ENCODE peak calls at places on chromosomes 6 and 20, in eight cellular contexts. B is sigmoid colon, J is stomach, E is upper lobe of left lung, R is GM12878, M is K562, C is H1, W is suprapubic skin. Y is an unnamed sample.
A peak's percentile ranks its signal among the peaks of the same experiment; 100 is the strongest.

GRCh38 chr6:105900120-105900937 is 185.8 kb upstream of the PRDM1 start:
- DNase-seq in M (no peak), B (no peak), W (no peak), C (no peak), E (no peak), J (no peak), R (no peak), Y (no peak)

GRCh38 chr6:24440897-24441598 is 38.3 kb downstream of the MRS2 start:
- DNase-seq in W (no peak), E (no peak), M (no peak), B (no peak), R (no peak), J (no peak), C (no peak), Y (no peak)

GRCh38 chr6:54916858-54917257 is 70.3 kb downstream of the FAM83B start:
- DNase-seq in W (no peak), M (no peak), C (no peak), E (no peak), B (no peak), R (no peak), J (no peak), Y (no peak)

GRCh38 chr20:39874049-39874893 is 814.8 kb downstream of the MAFB start:
- DNase-seq in J (peak; percentile 57), C (peak; percentile 88), M (peak; percentile 44), E (no peak), W (peak; percentile 82), R (peak; percentile 60), B (peak; percentile 82), Y (peak; percentile 72)

GRCh38 chr6:130158061-130158460 is 64.7 kb downstream of the SAMD3 start:
- DNase-seq in B (no peak), C (no peak), W (no peak), M (no peak), J (no peak), E (no peak), R (no peak), Y (no peak)

GRCh38 chr6:100620085-100620484 is 155.4 kb upstream of the SIM1 start:
- DNase-seq in R (no peak), J (no peak), E (no peak), M (no peak), C (no peak), B (no peak), W (no peak), Y (no peak)

GRCh38 chr20:19649041-19649440 is 109.0 kb upstream of the RIN2 start:
- DNase-seq in M (no peak), C (no peak), W (no peak), B (no peak), J (no peak), E (no peak), R (no peak), Y (no peak)

GRCh38 chr6:73713426-73714147 is 17.6 kb downstream of the CD109 start:
- DNase-seq in J (no peak), M (no peak), W (no peak), C (no peak), B (no peak), E (no peak), R (no peak), Y (no peak)

GRCh38 chr6:7050911-7051779 is 56.6 kb upstream of the RREB1 start:
- DNase-seq in B (peak; percentile 69), E (peak; percentile 81), W (peak; percentile 78), R (no peak), M (no peak), J (peak; percentile 75), C (peak; percentile 81), Y (peak; percentile 87)

GRCh38 chr6:42572523-42572922 is 8.7 kb downstream of the UBR2 start:
- DNase-seq in B (no peak), C (no peak), J (no peak), R (peak; percentile 87), W (no peak), E (no peak), M (no peak), Y (no peak)

GRCh38 chr6:154187714-154188113 is 148.7 kb downstream of the OPRM1 start:
- DNase-seq in W (no peak), C (no peak), R (no peak), M (no peak), B (no peak), E (no peak), J (no peak), Y (no peak)

GRCh38 chr6:33073431-33073871 is at the start of gene HLA-DPA1:
- DNase-seq in R (peak; percentile 97), E (no peak), M (no peak), J (peak; percentile 63), B (no peak), W (no peak), C (no peak), Y (peak; percentile 64)

GRCh38 chr6:16729183-16729696 is 32.0 kb downstream of the ATXN1 start:
- DNase-seq in R (no peak), W (no peak), C (no peak), E (no peak), B (no peak), J (no peak), M (no peak), Y (no peak)

GRCh38 chr6:104599821-104600658 is 259.7 kb downstream of the HACE1 start:
- DNase-seq in J (no peak), B (no peak), C (no peak), M (no peak), W (no peak), E (no peak), R (no peak), Y (no peak)

GRCh38 chr6:31765910-31766794 is 3.7 kb downstream of the SAPCD1 start:
- DNase-seq in C (peak; percentile 78), R (no peak), M (no peak), B (no peak), W (no peak), E (peak; percentile 84), J (no peak), Y (no peak)

GRCh38 chr20:59217794-59218193 is 54.2 kb downstream of the ZNF831 start:
- DNase-seq in B (no peak), R (no peak), J (no peak), W (no peak), M (no peak), E (no peak), C (no peak), Y (no peak)

GRCh38 chr6:11618533-11618932 is 81.0 kb downstream of the TMEM170B start:
- DNase-seq in C (no peak), R (peak; percentile 13), J (no peak), B (no peak), W (no peak), M (no peak), E (no peak), Y (no peak)

GRCh38 chr20:50567860-50568548 is 57.8 kb downstream of the PTPN1 start:
- DNase-seq in B (no peak), J (no peak), M (no peak), R (no peak), W (peak; percentile 63), C (no peak), E (no peak), Y (no peak)

GRCh38 chr20:32762754-32763201 is 593 bp downstream of the DNMT3B start:
- DNase-seq in J (no peak), E (no peak), M (no peak), R (no peak), B (no peak), W (no peak), C (no peak), Y (no peak)

GRCh38 chr6:158039571-158040050 is 57.9 kb downstream of the SYNJ2 start:
- DNase-seq in M (no peak), E (no peak), W (no peak), C (no peak), J (no peak), R (no peak), B (peak; percentile 68), Y (no peak)
- TF ChIP-seq EP300 in M (no peak), E (no peak), W (no peak), C (no peak), J (no peak), R (no peak), B (no peak), Y (no peak)

GRCh38 chr6:75204959-75205775 is 686 bp downstream of the COL12A1 start:
- DNase-seq in J (no peak), M (no peak), B (peak; percentile 88), C (peak; percentile 74), W (peak; percentile 82), R (no peak), E (peak; percentile 87), Y (peak; percentile 39)

GRCh38 chr6:75204222-75204958 is 1.5 kb downstream of the COL12A1 start:
- DNase-seq in J (peak; percentile 69), C (peak; percentile 75), W (peak; percentile 85), B (peak; percentile 93), E (no peak), R (no peak), M (peak; percentile 31), Y (peak; percentile 72)

GRCh38 chr6:75206338-75207210 is 721 bp upstream of the COL12A1 start:
- DNase-seq in C (peak; percentile 66), E (peak; percentile 72), B (peak; percentile 79), J (no peak), M (no peak), W (no peak), R (no peak), Y (no peak)

GRCh38 chr6:75207211-75207984 is 1.5 kb upstream of the COL12A1 start:
- DNase-seq in R (no peak), E (peak; percentile 62), C (peak; percentile 71), W (no peak), J (no peak), M (no peak), B (peak; percentile 69), Y (no peak)

GRCh38 chr6:75205776-75206334 is at the start of gene COL12A1:
- DNase-seq in B (peak; percentile 99), C (peak; percentile 86), E (peak; percentile 94), R (no peak), M (no peak), J (peak; percentile 80), W (peak; percentile 97), Y (peak; percentile 83)
- TF ChIP-seq POLR2AphosphoS5 in B (peak; percentile 77), C (no peak), E (peak; percentile 43), R (no peak), M (no peak), J (peak; percentile 58), W (peak; percentile 63), Y (peak; percentile 63)

DNA sequence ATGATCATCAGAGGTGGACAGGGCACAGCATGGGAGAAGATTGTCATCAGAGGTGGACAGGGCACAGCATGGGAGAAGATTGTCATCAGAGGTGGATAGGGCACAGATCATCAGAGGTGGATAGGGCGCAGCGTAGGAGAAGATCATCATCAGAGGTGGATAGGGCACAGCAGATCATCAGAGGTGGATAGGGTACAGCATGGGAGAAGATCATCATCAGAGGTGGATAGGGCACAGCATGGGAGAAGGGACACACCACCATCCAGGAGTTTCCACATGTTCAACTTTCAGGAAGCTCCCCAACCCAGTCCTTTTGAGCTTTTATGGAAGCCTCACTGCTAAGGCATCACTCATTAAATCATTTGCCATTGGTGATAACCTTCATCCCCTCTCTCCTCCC is 104.1 kb downstream of the MAP7 start:
- DNase-seq in C (no peak), E (no peak), W (no peak), M (no peak), R (no peak), B (no peak), J (no peak), Y (no peak)
- H3K4me1 ChIP-seq in C (no peaks in the 10 kb centered on the region), E (no peaks in the 10 kb centered on the region), W (no peaks in the 10 kb centered on the region), M (no peaks in the 10 kb centered on the region), R (no peaks in the 10 kb centered on the region), B (no peaks in the 10 kb centered on the region), J (peaks cover 18% of the 10 kb centered on the region), Y (peaks cover 2% of the 10 kb centered on the region)

DNA sequence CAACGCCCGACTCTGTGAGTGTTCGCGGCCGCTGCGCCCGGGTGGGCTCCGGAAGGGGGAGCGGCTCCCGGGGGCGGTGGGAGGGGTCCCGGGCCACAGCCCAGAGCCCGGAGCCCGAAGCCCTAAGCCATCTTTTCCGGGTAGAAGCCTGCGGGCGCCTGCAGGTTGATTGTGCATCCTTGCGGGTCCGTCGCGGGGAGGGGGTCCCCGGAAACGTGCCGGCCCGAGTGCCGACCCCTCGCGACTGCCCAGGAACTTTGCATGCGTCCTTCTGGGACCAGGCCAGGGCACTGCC is 413 bp downstream of the PTPRA start:
- DNase-seq in C (peak; percentile 83), W (no peak), M (peak; percentile 65), R (no peak), B (no peak), J (peak; percentile 51), E (no peak), Y (peak; percentile 62)
- TF ChIP-seq EP300 in C (no peak), W (no peak), M (no peak), R (no peak), B (no peak), J (no peak), E (no peak), Y (no peak)